ENCODE peak calls at places on chromosomes 5 and 9, in six cellular contexts. T is NCI-H524 treated with DMSO at 0.1 percent for 48 hours; G is breast epithelium; A is endothelial cell of umbilical vein; I is activated naive CD8-positive, alpha-beta T cell treated with anti-CD3 and anti-CD28 coated beads for 36 hours; V is neural crest cell. H is an unnamed sample.

GRCh38 chr9:131423171-131423581 is 29.3 kb downstream of the PRRC2B start:
- DNase-seq in T (peak; percentile 47), G (peak; percentile 72), A (peak; percentile 91), I (peak; percentile 30), V (no peak), H (peak; percentile 68)

GRCh38 chr5:6850033-6850432 is 136.8 kb downstream of the TENT4A start:
- DNase-seq in T (no peak), G (no peak), A (no peak), I (no peak), V (no peak), H (no peak)

GRCh38 chr9:131886839-131887238 is 147.0 kb upstream of the RAPGEF1 start:
- DNase-seq in T (no peak), G (no peak), A (no peak), I (no peak), V (no peak), H (no peak)

GRCh38 chr9:97737429-97737828 is 40.3 kb upstream of the XPA start:
- DNase-seq in T (peak; percentile 14), G (no peak), A (no peak), I (no peak), V (no peak), H (no peak)

GRCh38 chr9:133707065-133707760 is 30.9 kb downstream of the SARDH start:
- DNase-seq in T (peak; percentile 47), G (peak; percentile 43), A (no peak), I (no peak), V (no peak), H (peak; percentile 9)

GRCh38 chr5:32320576-32320975 is 7.8 kb upstream of the MTMR12 start:
- DNase-seq in T (no peak), G (no peak), A (no peak), I (no peak), V (no peak), H (no peak)

GRCh38 chr9:127683723-127684122 is 23.1 kb upstream of the CFAP157 start:
- DNase-seq in T (no peak), G (no peak), A (no peak), I (no peak), V (no peak), H (no peak)

GRCh38 chr9:78133751-78134150 is 102.1 kb upstream of the CEP78 start:
- DNase-seq in T (no peak), G (no peak), A (no peak), I (peak; percentile 27), V (no peak), H (no peak)

GRCh38 chr5:173823274-173823644 is 64.9 kb upstream of the CPEB4 start:
- DNase-seq in T (no peak), G (no peak), A (no peak), I (no peak), V (no peak), H (no peak)

GRCh38 chr5:41995193-41995592 is 70.1 kb downstream of the FBXO4 start:
- DNase-seq in T (no peak), G (no peak), A (no peak), I (no peak), V (no peak), H (no peak)

GRCh38 chr5:131270809-131271208 is 7.0 kb downstream of the CDC42SE2 start:
- DNase-seq in T (no peak), G (no peak), A (no peak), I (no peak), V (no peak), H (no peak)